ENCODE peak calls at places on chromosomes 16 and 17, in four cellular contexts. N is aorta, V is mesenchymal stem cell, U is small intestine. R is an unnamed sample.

GRCh38 chr17:61698244-61698643 is 107.2 kb upstream of the NACA2 start:
- DNase-seq in N (no peak), V (no peak), U (no peak), R (no peak)

GRCh38 chr17:17711708-17712141 is 30.5 kb downstream of the RAI1 start:
- DNase-seq in N (no peak), V (peak), U (no peak), R (no peak)

GRCh38 chr16:79677799-79678525 is 77.4 kb upstream of the MAF start:
- DNase-seq in N (no peak), V (peak), U (no peak), R (no peak)

GRCh38 chr16:81604960-81605383 is 160.4 kb downstream of the CMIP start:
- DNase-seq in N (no peak), V (peak), U (no peak), R (no peak)

GRCh38 chr16:19753815-19754643 is 36.0 kb downstream of the IQCK start:
- DNase-seq in N (no peak), V (peak), U (peak), R (no peak)

GRCh38 chr16:49687603-49688002 is 168.3 kb downstream of the ZNF423 start:
- DNase-seq in N (no peak), V (no peak), U (no peak), R (no peak)

GRCh38 chr17:67218385-67218950 is 26.5 kb downstream of the HELZ start:
- DNase-seq in N (no peak), V (peak), U (no peak), R (no peak)

GRCh38 chr16:19960183-19960582 is 75.5 kb upstream of the GPRC5B start:
- DNase-seq in N (no peak), V (no peak), U (no peak), R (no peak)

GRCh38 chr17:36661047-36661666 is 59.8 kb downstream of the MRM1 start:
- DNase-seq in N (no peak), V (no peak), U (no peak), R (no peak)

GRCh38 chr16:86611517-86611840 is 33.1 kb downstream of the FOXL1 start:
- DNase-seq in N (peak), V (peak), U (no peak), R (no peak)

GRCh38 chr17:4003501-4004421 is 39.5 kb upstream of the ATP2A3 start:
- DNase-seq in N (peak), V (no peak), U (peak), R (no peak)

GRCh38 chr17:14356043-14356637 is 55.3 kb downstream of the HS3ST3B1 start:
- DNase-seq in N (no peak), V (peak), U (no peak), R (no peak)

GRCh38 chr17:48011405-48012150 is 26.0 kb downstream of the COPZ2 start:
- DNase-seq in N (no peak), V (peak), U (peak), R (no peak)

GRCh38 chr17:63162406-63163157 is 196.5 kb downstream of the TANC2 start:
- DNase-seq in N (no peak), V (no peak), U (no peak), R (no peak)

GRCh38 chr16:12716658-12717057 is 87.0 kb downstream of the CPPED1 start:
- DNase-seq in N (no peak), V (no peak), U (no peak), R (no peak)

GRCh38 chr17:9817086-9817485 is 4.8 kb downstream of the GSG1L2 start:
- DNase-seq in N (no peak), V (peak), U (peak), R (no peak)

GRCh38 chr16:88914750-88915368 is 48.4 kb upstream of the PABPN1L start:
- DNase-seq in N (no peak), V (no peak), U (no peak), R (no peak)

GRCh38 chr17:49976163-49976827 is 7.3 kb downstream of the DLX4 start:
- DNase-seq in N (no peak), V (no peak), U (no peak), R (no peak)
- H3K27ac ChIP-seq in N (no peak), V (no peak), U (no peak), R (no peak)

GRCh38 chr17:42669705-42670198 is 7.0 kb downstream of the PLEKHH3 start:
- DNase-seq in N (no peak), V (no peak), U (no peak), R (no peak)

GRCh38 chr17:42672038-42672437 is 4.8 kb downstream of the PLEKHH3 start:
- DNase-seq in N (no peak), V (no peak), U (no peak), R (no peak)

GRCh38 chr17:42670199-42670924 is 6.4 kb downstream of the PLEKHH3 start:
- DNase-seq in N (no peak), V (no peak), U (no peak), R (no peak)

GRCh38 chr17:42673266-42673884 is 3.4 kb downstream of the PLEKHH3 start:
- DNase-seq in N (no peak), V (no peak), U (no peak), R (no peak)

GRCh38 chr17:42670925-42671657 is 5.7 kb downstream of the PLEKHH3 start:
- DNase-seq in N (no peak), V (no peak), U (no peak), R (no peak)
- H3K27ac ChIP-seq in N (no peak), V (no peak), U (no peak), R (no peak)

DNA sequence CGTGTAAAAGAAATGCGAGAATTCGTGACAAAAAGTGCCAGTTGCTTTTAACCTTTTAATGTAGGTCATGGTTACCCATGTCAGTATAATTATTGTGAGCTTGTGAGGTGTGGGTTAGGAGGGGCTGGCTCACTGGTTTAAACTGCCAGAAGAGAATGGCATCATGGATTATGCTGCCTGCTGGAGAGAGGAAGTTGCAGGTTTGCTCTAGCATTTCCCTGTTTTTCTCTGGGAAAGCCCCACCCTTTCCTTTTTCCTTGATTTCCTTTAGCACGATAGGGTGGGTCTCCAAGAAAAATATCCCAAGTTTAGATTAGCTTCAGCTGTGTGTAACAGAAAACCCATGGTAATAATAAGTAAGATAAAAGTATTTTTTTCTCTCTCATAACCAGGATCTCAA is 24.7 kb upstream of the NDRG4 start:
- DNase-seq in N (no peak), V (no peak), U (no peak), R (no peak)
- H3K27ac ChIP-seq in N (no peak), V (no peak), U (no peak), R (no peak)

GRCh38 chr17:7440113-7440822 is 956 bp downstream of the FGF11 start:
- DNase-seq in N (peak), V (peak), U (peak), R (no peak)

GRCh38 chr17:7439462-7440112 is at the start of gene FGF11:
- DNase-seq in N (no peak), V (no peak), U (no peak), R (no peak)

GRCh38 chr17:7440823-7441174 is 1.5 kb downstream of the FGF11 start:
- DNase-seq in N (peak), V (peak), U (no peak), R (no peak)

GRCh38 chr17:7442142-7442541 is 2.7 kb upstream of the CHRNB1 start:
- DNase-seq in N (no peak), V (no peak), U (no peak), R (no peak)

DNA sequence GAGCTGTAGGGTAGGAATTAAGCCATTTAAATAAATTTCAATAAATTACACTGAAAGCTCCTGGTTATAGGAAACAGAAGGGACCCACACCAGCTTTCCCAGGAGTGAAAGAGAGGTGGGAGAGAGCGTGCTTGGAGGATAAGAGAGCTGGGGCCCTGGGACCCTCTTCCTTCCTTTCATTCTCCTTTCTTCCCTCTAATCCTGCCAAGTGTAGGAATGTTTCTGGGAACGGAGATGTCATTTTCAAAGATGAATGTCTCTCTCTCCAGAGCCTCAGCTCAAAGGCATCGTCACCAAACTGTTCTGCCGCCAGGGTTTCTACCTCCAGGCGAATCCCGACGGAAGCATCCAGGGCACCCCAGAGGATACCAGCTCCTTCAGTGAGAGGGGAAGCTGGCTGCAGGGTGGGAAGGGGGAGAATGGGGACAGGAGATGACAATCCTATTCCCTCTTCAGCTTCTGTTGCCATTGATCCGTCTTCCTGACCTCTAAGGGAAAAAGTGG is 1.9 kb downstream of the FGF11 start:
- DNase-seq in N (no peak), V (no peak), U (no peak), R (no peak)
- H3K27ac ChIP-seq in N (no peak), V (no peak), U (no peak), R (no peak)

DNA sequence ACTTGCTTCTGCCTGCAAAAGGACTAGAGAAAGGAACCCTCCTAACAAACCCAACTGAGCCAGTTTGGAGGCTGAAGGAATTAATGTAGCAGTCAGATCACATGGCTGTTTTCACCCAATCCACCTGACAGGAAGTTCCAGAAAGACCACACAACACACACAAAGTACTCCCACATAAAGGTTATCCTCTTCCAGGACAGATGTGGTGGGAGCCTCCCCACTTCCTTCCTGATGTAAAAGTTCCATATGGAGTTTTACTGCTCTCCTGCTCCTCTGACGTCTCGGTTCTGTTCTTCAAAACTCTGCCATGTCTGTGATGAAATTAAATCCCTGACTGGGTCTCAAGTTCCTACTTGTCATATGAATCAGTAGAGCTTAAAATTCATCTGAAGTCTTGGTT is 497.0 kb upstream of the HSBP1 start:
- DNase-seq in N (no peak), V (no peak), U (no peak), R (no peak)
- H3K27ac ChIP-seq in N (no peak), V (no peak), U (no peak), R (no peak)

GRCh38 chr17:59616253-59616920 is 3.3 kb upstream of the CLTC start:
- DNase-seq in N (no peak), V (no peak), U (no peak), R (no peak)
- H3K27ac ChIP-seq in N (no peak), V (no peak), U (no peak), R (no peak)

GRCh38 chr17:30831257-30831656 is 509 bp upstream of the ATAD5 start:
- DNase-seq in N (no peak), V (no peak), U (no peak), R (no peak)
- H3K27ac ChIP-seq in N (no peak), V (no peak), U (no peak), R (peak)

GRCh38 chr17:43483674-43484551 is at the start of gene DHX8:
- DNase-seq in N (peak), V (peak), U (peak), R (peak)
- H3K27ac ChIP-seq in N (peak), V (peak), U (peak), R (peak)